ENCODE peak calls at places on chromosome 5, in six cellular contexts. I, T, Y, Q, H and L are unnamed samples.

GRCh38 chr5:138829341-138829740 is 45.8 kb downstream of the LRRTM2 start:
- DNase-seq in Q (no peak), I (no peak), H (no peak), T (no peak), Y (no peak), L (no peak)

GRCh38 chr5:146852089-146852488 is 26.5 kb downstream of the PPP2R2B start:
- DNase-seq in I (no peak), H (no peak), Y (no peak), T (no peak), Q (no peak), L (no peak)

GRCh38 chr5:80937591-80937990 is 22.6 kb upstream of the RASGRF2 start:
- DNase-seq in H (no peak), T (no peak), I (no peak), Q (no peak), Y (no peak), L (no peak)

GRCh38 chr5:100517301-100517974 is 17.7 kb upstream of the FAM174A start:
- DNase-seq in I (no peak), H (no peak), Y (no peak), Q (no peak), T (peak), L (no peak)

GRCh38 chr5:115116001-115116400 is 53.7 kb downstream of the TRIM36 start:
- DNase-seq in Q (no peak), I (no peak), Y (no peak), T (no peak), H (no peak), L (no peak)

GRCh38 chr5:85263125-85263524 is 878.4 kb upstream of the EDIL3 start:
- DNase-seq in T (no peak), I (no peak), Q (no peak), Y (no peak), H (no peak), L (no peak)

GRCh38 chr5:87120518-87121314 is 147.0 kb upstream of the RASA1 start:
- DNase-seq in Q (no peak), H (peak), T (no peak), Y (no peak), I (peak), L (no peak)

GRCh38 chr5:61659221-61659696 is 327.2 kb downstream of the ZSWIM6 start:
- DNase-seq in I (no peak), H (no peak), Y (no peak), T (no peak), Q (no peak), L (no peak)

GRCh38 chr5:34854459-34855174 is 15.7 kb downstream of the TTC23L start:
- DNase-seq in H (no peak), Y (no peak), I (no peak), T (peak), Q (no peak), L (no peak)

GRCh38 chr5:67234671-67235176 is 38.1 kb upstream of the CD180 start:
- DNase-seq in T (no peak), Y (peak), I (peak), H (no peak), Q (no peak), L (no peak)

GRCh38 chr5:154059583-154059982 is 20.8 kb downstream of the MFAP3 start:
- DNase-seq in H (no peak), T (no peak), I (no peak), Y (no peak), Q (no peak), L (no peak)

GRCh38 chr5:5981562-5981961 is 396.8 kb downstream of the MED10 start:
- DNase-seq in I (no peak), T (no peak), H (no peak), Y (no peak), Q (no peak), L (no peak)

GRCh38 chr5:125274938-125275759 is 528.7 kb upstream of the ZNF608 start:
- DNase-seq in I (no peak), Q (no peak), Y (peak), T (no peak), H (no peak), L (no peak)

GRCh38 chr5:83072946-83073345 is 4.2 kb downstream of the TMEM167A start:
- DNase-seq in T (no peak), I (no peak), Y (no peak), H (no peak), Q (no peak), L (no peak)

GRCh38 chr5:80119337-80119736 is 84.2 kb downstream of the THBS4 start:
- DNase-seq in I (no peak), H (no peak), Y (peak), Q (no peak), T (no peak), L (no peak)

GRCh38 chr5:143308726-143309125 is 94.8 kb downstream of the NR3C1 start:
- DNase-seq in I (no peak), H (no peak), Y (no peak), T (no peak), Q (no peak), L (no peak)

GRCh38 chr5:85621668-85622067 is 996.1 kb upstream of the COX7C start:
- DNase-seq in H (no peak), Q (no peak), Y (no peak), I (no peak), T (no peak), L (no peak)

GRCh38 chr5:146111409-146111808 is 6.0 kb upstream of the PLAC8L1 start:
- DNase-seq in T (peak), I (peak), Q (no peak), H (no peak), Y (no peak), L (no peak)

GRCh38 chr5:173888473-173889135 is 455 bp downstream of the CPEB4 start:
- DNase-seq in H (peak), T (no peak), Y (no peak), Q (no peak), I (peak), L (no peak)

GRCh38 chr5:95644351-95645042 is 2.1 kb upstream of the RFESD start:
- DNase-seq in Q (peak), Y (peak), I (peak), T (peak), H (peak), L (no peak)

GRCh38 chr5:172274951-172275753 is 8.4 kb downstream of the UBTD2 start:
- DNase-seq in Y (no peak), H (peak), T (no peak), Q (no peak), I (no peak), L (no peak)

GRCh38 chr5:149399775-149400174 is 20.7 kb upstream of the IL17B start:
- DNase-seq in Y (no peak), T (no peak), H (no peak), I (no peak), Q (no peak), L (no peak)

GRCh38 chr5:141590127-141590526 is 28.7 kb downstream of the DIAPH1 start:
- DNase-seq in Y (no peak), H (no peak), Q (no peak), I (no peak), T (no peak), L (no peak)

GRCh38 chr5:39175273-39175955 is 43.9 kb downstream of the FYB1 start:
- DNase-seq in I (no peak), T (no peak), Y (no peak), Q (no peak), H (peak), L (no peak)

GRCh38 chr5:126680215-126680817 is 79.6 kb downstream of the PHAX start:
- DNase-seq in T (peak), H (no peak), Q (no peak), I (no peak), Y (peak), L (no peak)

GRCh38 chr5:81165493-81166119 is 67.5 kb upstream of the CKMT2 start:
- DNase-seq in T (peak), H (peak), Y (peak), Q (peak), I (peak), L (no peak)

GRCh38 chr5:173795601-173796000 is 92.5 kb upstream of the CPEB4 start:
- DNase-seq in Q (no peak), Y (no peak), T (no peak), I (no peak), H (no peak), L (no peak)

GRCh38 chr5:39757121-39757520 is 332.3 kb upstream of the DAB2 start:
- DNase-seq in I (no peak), H (no peak), Q (no peak), Y (no peak), T (no peak), L (no peak)

GRCh38 chr5:36414869-36415282 is 113.2 kb upstream of the RANBP3L start:
- DNase-seq in I (peak), T (peak), Q (no peak), Y (peak), H (no peak), L (no peak)

GRCh38 chr5:43432486-43433365 is 20.5 kb upstream of the CCL28 start:
- DNase-seq in I (peak), Y (no peak), Q (no peak), T (no peak), H (no peak), L (no peak)